ENCODE peak calls at places on chromosomes 16 and 17, in nine cellular contexts. U, Q, J, M, P, I, B, D and T are unnamed samples.

GRCh38 chr17:64063766-64064224 is 43.4 kb upstream of the ICAM2 start:
- DNase-seq in U (peak), Q (no peak), J (no peak), M (peak), P (peak), I (peak), B (peak), D (no peak), T (peak)

GRCh38 chr17:1730345-1731193 is 6.1 kb downstream of the WDR81 start:
- DNase-seq in U (peak), Q (peak), J (no peak), M (no peak), P (no peak), I (no peak), B (no peak), D (no peak), T (no peak)

GRCh38 chr16:51163366-51163765 is 12.3 kb upstream of the SALL1 start:
- DNase-seq in U (no peak), Q (no peak), J (no peak), M (no peak), P (no peak), I (no peak), B (no peak), D (no peak), T (no peak)

GRCh38 chr16:49350265-49351103 is 23.1 kb upstream of the C16orf78 start:
- DNase-seq in U (peak), Q (peak), J (peak), M (peak), P (peak), I (peak), B (no peak), D (peak), T (peak)

GRCh38 chr17:65055280-65055707 is 1.2 kb downstream of the GNA13 start:
- DNase-seq in U (no peak), Q (no peak), J (no peak), M (no peak), P (no peak), I (no peak), B (no peak), D (no peak), T (no peak)

GRCh38 chr17:57578608-57578990 is 166.5 kb downstream of the CCDC182 start:
- DNase-seq in U (peak), Q (no peak), J (no peak), M (no peak), P (no peak), I (no peak), B (no peak), D (no peak), T (no peak)

GRCh38 chr17:2138318-2138717 is 83.4 kb downstream of the HIC1 start:
- DNase-seq in U (peak), Q (no peak), J (no peak), M (no peak), P (no peak), I (no peak), B (no peak), D (no peak), T (no peak)

GRCh38 chr17:29390856-29391631 is 881 bp downstream of the TAOK1 start:
- DNase-seq in U (peak), Q (peak), J (no peak), M (peak), P (no peak), I (peak), B (no peak), D (no peak), T (no peak)

GRCh38 chr17:73163043-73163442 is 1.8 kb upstream of the SSTR2 start:
- DNase-seq in U (no peak), Q (no peak), J (no peak), M (no peak), P (no peak), I (no peak), B (no peak), D (no peak), T (no peak)

GRCh38 chr17:11282586-11282985 is 41.6 kb downstream of the SHISA6 start:
- DNase-seq in U (no peak), Q (no peak), J (no peak), M (no peak), P (no peak), I (no peak), B (no peak), D (no peak), T (no peak)

GRCh38 chr17:64685705-64686104 is 23.6 kb upstream of the SMURF2 start:
- DNase-seq in U (no peak), Q (no peak), J (no peak), M (no peak), P (no peak), I (no peak), B (no peak), D (no peak), T (no peak)

GRCh38 chr17:45117283-45117682 is 15.0 kb downstream of the PLCD3 start:
- DNase-seq in U (no peak), Q (no peak), J (no peak), M (no peak), P (no peak), I (no peak), B (no peak), D (no peak), T (no peak)